ENCODE peak calls at places on chromosomes 5 and 9, in five cellular contexts. E is A549; T is CD4-positive, alpha-beta T cell; Z is hypothalamus; S is CD8-positive, alpha-beta T cell. O is an unnamed sample.
A peak's percentile ranks its signal among the peaks of the same experiment; 100 is the strongest.

GRCh38 chr5:16774806-16775205 is 158.0 kb upstream of the RETREG1 start:
- DNase-seq in E (no peak), T (no peak), Z (no peak), S (no peak), O (no peak)

GRCh38 chr5:149938791-149939358 is 5.7 kb downstream of the PDE6A start:
- DNase-seq in E (peak; percentile 88), T (no peak), Z (no peak), S (no peak), O (no peak)

GRCh38 chr5:119537704-119538103 is 85.4 kb downstream of the HSD17B4 start:
- DNase-seq in E (no peak), T (no peak), Z (no peak), S (no peak), O (peak; percentile 7)

GRCh38 chr9:70607329-70607728 is 192.9 kb upstream of the KLF9 start:
- DNase-seq in E (no peak), T (no peak), Z (no peak), S (no peak), O (no peak)

GRCh38 chr9:128081052-128081451 is 13.0 kb downstream of the SLC25A25 start:
- DNase-seq in E (no peak), T (no peak), Z (no peak), S (no peak), O (no peak)

GRCh38 chr5:1799110-1799601 is 481 bp downstream of the MRPL36 start:
- DNase-seq in E (peak; percentile 25), T (no peak), Z (no peak), S (no peak), O (peak; percentile 48)

GRCh38 chr9:71758785-71759184 is 9.5 kb downstream of the CEMIP2 start:
- DNase-seq in E (no peak), T (no peak), Z (no peak), S (no peak), O (no peak)

GRCh38 chr9:79196606-79197005 is 375.2 kb upstream of the TLE4 start:
- DNase-seq in E (no peak), T (no peak), Z (no peak), S (no peak), O (no peak)

GRCh38 chr9:89884356-89885083 is 279.7 kb downstream of the GADD45G start:
- DNase-seq in E (no peak), T (no peak), Z (no peak), S (no peak), O (no peak)

GRCh38 chr5:181044093-181044599 is 4.1 kb downstream of the BTNL9 start:
- DNase-seq in E (no peak), T (no peak), Z (no peak), S (no peak), O (no peak)

GRCh38 chr5:163563880-163564279 is 58.5 kb downstream of the MAT2B start:
- DNase-seq in E (no peak), T (no peak), Z (no peak), S (no peak), O (no peak)

GRCh38 chr5:53027913-53028312 is 38.8 kb downstream of the ITGA2 start:
- DNase-seq in E (no peak), T (no peak), Z (no peak), S (no peak), O (no peak)

GRCh38 chr9:131442351-131442750 is 48.5 kb downstream of the PRRC2B start:
- DNase-seq in E (no peak), T (no peak), Z (no peak), S (no peak), O (no peak)

GRCh38 chr5:26009742-26010141 is 1028.6 kb downstream of the CDH9 start:
- DNase-seq in E (no peak), T (no peak), Z (no peak), S (no peak), O (no peak)

GRCh38 chr5:90747175-90747574 is 188.6 kb downstream of the ADGRV1 start:
- DNase-seq in E (no peak), T (no peak), Z (no peak), S (no peak), O (no peak)

GRCh38 chr5:77568555-77568954 is 70.0 kb downstream of the OTP start:
- DNase-seq in E (no peak), T (no peak), Z (no peak), S (no peak), O (no peak)

GRCh38 chr5:154857091-154857533 is 1.3 kb upstream of the CNOT8 start:
- DNase-seq in E (peak; percentile 16), T (no peak), Z (no peak), S (peak; percentile 48), O (peak; percentile 27)

GRCh38 chr9:36029765-36030528 is 6.8 kb upstream of the RECK start:
- DNase-seq in E (no peak), T (no peak), Z (no peak), S (no peak), O (no peak)

GRCh38 chr5:120155873-120156272 is 308.2 kb upstream of the PRR16 start:
- DNase-seq in E (no peak), T (no peak), Z (no peak), S (no peak), O (no peak)

GRCh38 chr5:5304361-5305035 is 118.0 kb upstream of the ICE1 start:
- DNase-seq in E (no peak), T (no peak), Z (no peak), S (no peak), O (no peak)

GRCh38 chr9:124553738-124554137 is 46.5 kb upstream of the NR5A1 start:
- DNase-seq in E (no peak), T (no peak), Z (no peak), S (no peak), O (no peak)

GRCh38 chr5:40383719-40384651 is 295.7 kb upstream of the PTGER4 start:
- DNase-seq in E (no peak), T (no peak), Z (no peak), S (no peak), O (no peak)

GRCh38 chr5:144191998-144192397 is 21.3 kb downstream of the KCTD16 start:
- DNase-seq in E (peak; percentile 49), T (no peak), Z (no peak), S (no peak), O (peak; percentile 31)

GRCh38 chr5:134592141-134592746 is 40.4 kb downstream of the SAR1B start:
- DNase-seq in E (no peak), T (no peak), Z (no peak), S (no peak), O (no peak)

GRCh38 chr9:34254141-34254913 is 74.7 kb downstream of the KIF24 start:
- DNase-seq in E (peak; percentile 66), T (no peak), Z (no peak), S (no peak), O (no peak)

GRCh38 chr9:36389590-36389989 is 10.5 kb downstream of the RNF38 start:
- DNase-seq in E (no peak), T (no peak), Z (no peak), S (no peak), O (no peak)

GRCh38 chr9:131406567-131407436 is 12.9 kb downstream of the PRRC2B start:
- DNase-seq in E (no peak), T (no peak), Z (peak; percentile 30), S (no peak), O (no peak)

GRCh38 chr9:136902259-136902821 is 16.0 kb downstream of the TRAF2 start:
- DNase-seq in E (peak; percentile 97), T (peak; percentile 76), Z (no peak), S (peak; percentile 51), O (peak; percentile 80)

GRCh38 chr5:16461782-16462181 is 3.8 kb downstream of the ZNF622 start:
- DNase-seq in E (no peak), T (no peak), Z (no peak), S (no peak), O (no peak)

GRCh38 chr5:131634666-131634995 is 398 bp downstream of the RAPGEF6 start:
- DNase-seq in E (peak; percentile 55), T (peak; percentile 37), Z (no peak), S (peak; percentile 51), O (no peak)

GRCh38 chr9:98037362-98037761 is 19.2 kb upstream of the NANS start:
- DNase-seq in E (no peak), T (no peak), Z (no peak), S (no peak), O (no peak)

GRCh38 chr5:147483961-147484707 is 25.7 kb downstream of the DPYSL3 start:
- DNase-seq in E (no peak), T (no peak), Z (no peak), S (no peak), O (no peak)

GRCh38 chr5:173217626-173218397 is 17.2 kb downstream of the NKX2-5 start:
- DNase-seq in E (no peak), T (no peak), Z (no peak), S (no peak), O (no peak)

GRCh38 chr9:88567870-88568269 is 32.9 kb downstream of the NXNL2 start:
- DNase-seq in E (no peak), T (no peak), Z (no peak), S (no peak), O (no peak)

GRCh38 chr5:150164640-150165039 is 1.9 kb upstream of the CDX1 start:
- DNase-seq in E (no peak), T (no peak), Z (no peak), S (no peak), O (no peak)

O was measured in GM12891.